ENCODE peak calls at places on chromosomes 5 and 9, in six cellular contexts. One of them, this sample, is unnamed.

GRCh38 chr5:92805446-92805845 is 775.6 kb downstream of the NR2F1-AS1 start:
- DNase-seq in SK-N-SH: no peak
- DNase-seq in K562: no peak
- DNase-seq in H1: no peak
- DNase-seq in HCT116: no peak
- DNase-seq in GM12878: no peak
- DNase-seq in this sample: no peak

GRCh38 chr9:125295642-125296041 is 34.0 kb downstream of the GAPVD1 start:
- DNase-seq in GM12878: no peak
- DNase-seq in HCT116: no peak
- DNase-seq in SK-N-SH: no peak
- DNase-seq in H1: no peak
- DNase-seq in K562: no peak
- DNase-seq in this sample: no peak

GRCh38 chr9:88922091-88922490 is 69.2 kb upstream of the S1PR3 start:
- DNase-seq in HCT116: no peak
- DNase-seq in GM12878: peak
- DNase-seq in SK-N-SH: no peak
- DNase-seq in K562: no peak
- DNase-seq in H1: no peak
- DNase-seq in this sample: no peak

GRCh38 chr9:124198948-124199347 is 58.8 kb upstream of the NEK6 start:
- DNase-seq in HCT116: no peak
- DNase-seq in H1: no peak
- DNase-seq in GM12878: no peak
- DNase-seq in SK-N-SH: no peak
- DNase-seq in K562: no peak
- DNase-seq in this sample: no peak

GRCh38 chr9:81665514-81665838 is 23.9 kb downstream of the TLE1 start:
- DNase-seq in H1: no peak
- DNase-seq in SK-N-SH: no peak
- DNase-seq in HCT116: no peak
- DNase-seq in GM12878: no peak
- DNase-seq in K562: no peak
- DNase-seq in this sample: no peak

GRCh38 chr5:87423755-87424154 is 11.0 kb upstream of the CCNH start:
- DNase-seq in K562: no peak
- DNase-seq in GM12878: no peak
- DNase-seq in SK-N-SH: no peak
- DNase-seq in HCT116: no peak
- DNase-seq in H1: no peak
- DNase-seq in this sample: no peak

GRCh38 chr9:33110686-33111085 is 34.2 kb upstream of the SMU1 start:
- DNase-seq in K562: no peak
- DNase-seq in SK-N-SH: no peak
- DNase-seq in HCT116: no peak
- DNase-seq in H1: no peak
- DNase-seq in GM12878: no peak
- DNase-seq in this sample: no peak

GRCh38 chr5:37792976-37793328 is 46.9 kb downstream of the GDNF start:
- DNase-seq in SK-N-SH: no peak
- DNase-seq in K562: no peak
- DNase-seq in GM12878: no peak
- DNase-seq in HCT116: no peak
- DNase-seq in H1: no peak
- DNase-seq in this sample: no peak

GRCh38 chr5:151924564-151925395 is at the start of gene GLRA1:
- DNase-seq in K562: peak
- DNase-seq in GM12878: no peak
- DNase-seq in SK-N-SH: peak
- DNase-seq in HCT116: no peak
- DNase-seq in H1: peak
- DNase-seq in this sample: peak

GRCh38 chr5:39186722-39187539 is 32.4 kb downstream of the FYB1 start:
- DNase-seq in HCT116: no peak
- DNase-seq in SK-N-SH: no peak
- DNase-seq in GM12878: no peak
- DNase-seq in H1: no peak
- DNase-seq in K562: no peak
- DNase-seq in this sample: no peak

GRCh38 chr5:178941361-178941760 is 363 bp downstream of the ZNF454 start:
- DNase-seq in GM12878: no peak
- DNase-seq in K562: no peak
- DNase-seq in SK-N-SH: no peak
- DNase-seq in HCT116: no peak
- DNase-seq in H1: no peak
- DNase-seq in this sample: no peak

GRCh38 chr9:72633966-72634365 is 112.6 kb downstream of the TMC1 start:
- DNase-seq in SK-N-SH: no peak
- DNase-seq in H1: no peak
- DNase-seq in HCT116: peak
- DNase-seq in GM12878: no peak
- DNase-seq in K562: no peak
- DNase-seq in this sample: no peak

GRCh38 chr5:50958852-50959457 is 292.5 kb downstream of the PARP8 start:
- DNase-seq in SK-N-SH: peak
- DNase-seq in GM12878: no peak
- DNase-seq in HCT116: peak
- DNase-seq in H1: no peak
- DNase-seq in K562: peak
- DNase-seq in this sample: peak

GRCh38 chr9:92722386-92723298 is 42.0 kb downstream of the BICD2 start:
- DNase-seq in HCT116: no peak
- DNase-seq in SK-N-SH: no peak
- DNase-seq in K562: no peak
- DNase-seq in GM12878: no peak
- DNase-seq in H1: no peak
- DNase-seq in this sample: no peak

GRCh38 chr5:151483176-151483575 is 35.8 kb downstream of the SLC36A1 start:
- DNase-seq in SK-N-SH: no peak
- DNase-seq in GM12878: no peak
- DNase-seq in K562: no peak
- DNase-seq in HCT116: no peak
- DNase-seq in H1: no peak
- DNase-seq in this sample: no peak

GRCh38 chr5:177455036-177455660 is 8.5 kb downstream of the PRR7 start:
- DNase-seq in K562: peak
- DNase-seq in GM12878: no peak
- DNase-seq in SK-N-SH: peak
- DNase-seq in H1: no peak
- DNase-seq in HCT116: peak
- DNase-seq in this sample: peak

GRCh38 chr5:119355636-119356383 is at the start of gene TNFAIP8:
- DNase-seq in HCT116: no peak
- DNase-seq in K562: no peak
- DNase-seq in SK-N-SH: peak
- DNase-seq in GM12878: no peak
- DNase-seq in H1: peak
- DNase-seq in this sample: peak

GRCh38 chr5:673140-673836 is 19.9 kb downstream of the TPPP start:
- DNase-seq in GM12878: no peak
- DNase-seq in H1: no peak
- DNase-seq in HCT116: no peak
- DNase-seq in SK-N-SH: peak
- DNase-seq in K562: no peak
- DNase-seq in this sample: no peak
- TF ChIP-seq JUND in GM12878: no peak
- TF ChIP-seq JUND in H1: no peak
- TF ChIP-seq JUND in HCT116: no peak
- TF ChIP-seq JUND in SK-N-SH: no peak
- TF ChIP-seq JUND in K562: no peak
- TF ChIP-seq JUND in this sample: no peak

GRCh38 chr9:18124760-18125159 is 349.2 kb upstream of the ADAMTSL1 start:
- DNase-seq in K562: no peak
- DNase-seq in H1: no peak
- DNase-seq in HCT116: no peak
- DNase-seq in GM12878: no peak
- DNase-seq in SK-N-SH: no peak
- DNase-seq in this sample: no peak

GRCh38 chr9:18129809-18130334 is 344.1 kb upstream of the ADAMTSL1 start:
- DNase-seq in HCT116: no peak
- DNase-seq in SK-N-SH: no peak
- DNase-seq in K562: no peak
- DNase-seq in H1: no peak
- DNase-seq in GM12878: no peak
- DNase-seq in this sample: no peak

GRCh38 chr9:18122156-18122555 is 351.8 kb upstream of the ADAMTSL1 start:
- DNase-seq in SK-N-SH: no peak
- DNase-seq in K562: no peak
- DNase-seq in HCT116: no peak
- DNase-seq in H1: no peak
- DNase-seq in GM12878: no peak
- DNase-seq in this sample: no peak

GRCh38 chr9:18126776-18127175 is 347.2 kb upstream of the ADAMTSL1 start:
- DNase-seq in H1: no peak
- DNase-seq in K562: no peak
- DNase-seq in SK-N-SH: no peak
- DNase-seq in GM12878: no peak
- DNase-seq in HCT116: no peak
- DNase-seq in this sample: no peak
- TF ChIP-seq JUND in H1: no peak
- TF ChIP-seq JUND in K562: no peak
- TF ChIP-seq JUND in SK-N-SH: no peak
- TF ChIP-seq JUND in GM12878: no peak
- TF ChIP-seq JUND in HCT116: no peak
- TF ChIP-seq JUND in this sample: no peak

GRCh38 chr5:89556215-89557009 is 673.4 kb upstream of the MEF2C start:
- DNase-seq in SK-N-SH: no peak
- DNase-seq in H1: no peak
- DNase-seq in K562: peak
- DNase-seq in HCT116: peak
- DNase-seq in GM12878: no peak
- DNase-seq in this sample: no peak
- TF ChIP-seq JUND in SK-N-SH: peak
- TF ChIP-seq JUND in H1: no peak
- TF ChIP-seq JUND in K562: peak
- TF ChIP-seq JUND in HCT116: peak
- TF ChIP-seq JUND in GM12878: no peak
- TF ChIP-seq JUND in this sample: no peak

DNA sequence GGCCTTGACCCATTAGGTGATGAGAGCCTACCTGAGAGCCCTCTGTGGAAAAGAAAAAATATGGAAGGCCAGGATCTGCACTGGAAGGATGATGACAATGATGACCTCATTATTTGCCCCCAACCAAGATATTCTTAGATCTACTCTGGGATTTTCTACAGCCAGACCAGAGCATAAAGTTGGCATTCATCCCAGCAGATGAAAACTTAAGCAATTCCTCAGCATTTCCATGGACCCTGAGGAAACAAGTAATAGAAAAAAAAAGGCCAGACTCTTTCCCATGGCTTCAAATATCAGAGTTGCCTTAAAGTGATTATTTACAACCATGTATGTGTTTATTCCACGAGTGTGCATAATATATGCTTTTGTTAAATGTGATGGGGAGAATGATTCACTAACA is 95.0 kb downstream of the ARRDC3 start:
- DNase-seq in K562: no peak
- DNase-seq in H1: no peak
- DNase-seq in HCT116: no peak
- DNase-seq in SK-N-SH: peak
- DNase-seq in GM12878: no peak
- DNase-seq in this sample: no peak
- TF ChIP-seq JUND in K562: no peak
- TF ChIP-seq JUND in H1: no peak
- TF ChIP-seq JUND in HCT116: no peak
- TF ChIP-seq JUND in SK-N-SH: peak
- TF ChIP-seq JUND in GM12878: no peak
- TF ChIP-seq JUND in this sample: no peak

GRCh38 chr9:21070171-21070571 is 7.6 kb downstream of the IFNB1 start:
- DNase-seq in H1: no peak
- DNase-seq in SK-N-SH: no peak
- DNase-seq in K562: no peak
- DNase-seq in GM12878: no peak
- DNase-seq in HCT116: peak
- DNase-seq in this sample: peak
- TF ChIP-seq JUND in H1: no peak
- TF ChIP-seq JUND in SK-N-SH: peak
- TF ChIP-seq JUND in K562: no peak
- TF ChIP-seq JUND in GM12878: no peak
- TF ChIP-seq JUND in HCT116: peak
- TF ChIP-seq JUND in this sample: no peak

GRCh38 chr9:1366300-1366699 is 316.1 kb downstream of the DMRT2 start:
- DNase-seq in SK-N-SH: no peak
- DNase-seq in HCT116: no peak
- DNase-seq in K562: no peak
- DNase-seq in H1: no peak
- DNase-seq in GM12878: no peak
- DNase-seq in this sample: no peak
- TF ChIP-seq JUND in SK-N-SH: no peak
- TF ChIP-seq JUND in HCT116: no peak
- TF ChIP-seq JUND in K562: no peak
- TF ChIP-seq JUND in H1: no peak
- TF ChIP-seq JUND in GM12878: no peak
- TF ChIP-seq JUND in this sample: no peak

GRCh38 chr9:68702493-68702892 is 2.5 kb upstream of the PIP5K1B start:
- DNase-seq in H1: no peak
- DNase-seq in K562: peak
- DNase-seq in SK-N-SH: no peak
- DNase-seq in HCT116: no peak
- DNase-seq in GM12878: no peak
- DNase-seq in this sample: no peak

GRCh38 chr9:68704498-68704803 is 589 bp upstream of the PIP5K1B start:
- DNase-seq in GM12878: no peak
- DNase-seq in SK-N-SH: no peak
- DNase-seq in K562: no peak
- DNase-seq in HCT116: no peak
- DNase-seq in H1: no peak
- DNase-seq in this sample: no peak

GRCh38 chr9:68705636-68706578 is 867 bp downstream of the PIP5K1B start:
- DNase-seq in HCT116: no peak
- DNase-seq in GM12878: no peak
- DNase-seq in K562: peak
- DNase-seq in H1: no peak
- DNase-seq in SK-N-SH: peak
- DNase-seq in this sample: no peak

GRCh38 chr9:68704804-68705635 is at the start of gene PIP5K1B:
- DNase-seq in GM12878: no peak
- DNase-seq in K562: peak
- DNase-seq in H1: no peak
- DNase-seq in SK-N-SH: peak
- DNase-seq in HCT116: no peak
- DNase-seq in this sample: peak

GRCh38 chr9:68703672-68704071 is 1.4 kb upstream of the PIP5K1B start:
- DNase-seq in H1: no peak
- DNase-seq in HCT116: no peak
- DNase-seq in GM12878: no peak
- DNase-seq in SK-N-SH: no peak
- DNase-seq in K562: no peak
- DNase-seq in this sample: no peak
- TF ChIP-seq JUND in H1: no peak
- TF ChIP-seq JUND in HCT116: no peak
- TF ChIP-seq JUND in GM12878: no peak
- TF ChIP-seq JUND in SK-N-SH: no peak
- TF ChIP-seq JUND in K562: no peak
- TF ChIP-seq JUND in this sample: no peak

DNA sequence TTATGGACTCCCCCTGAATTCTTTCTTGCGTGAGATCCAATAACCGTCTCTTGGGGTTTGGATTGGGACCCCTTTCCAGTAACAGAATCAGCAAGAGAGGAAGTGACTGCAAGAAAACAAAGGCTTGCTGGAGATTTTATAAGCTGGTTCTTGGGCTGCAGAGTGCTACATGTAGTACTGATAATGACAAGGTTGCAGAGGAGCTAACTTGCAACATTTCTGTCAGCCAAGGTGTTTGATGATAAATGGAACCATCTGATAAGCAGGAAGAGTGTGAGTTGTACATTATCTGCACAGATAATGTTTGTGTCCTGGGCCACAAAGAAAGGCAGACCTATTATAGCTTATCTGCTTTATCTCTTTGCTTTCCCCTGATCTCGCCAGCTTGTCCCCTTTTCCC is 37.1 kb downstream of the DNAJB5 start:
- DNase-seq in H1: no peak
- DNase-seq in GM12878: no peak
- DNase-seq in SK-N-SH: no peak
- DNase-seq in K562: peak
- DNase-seq in HCT116: no peak
- DNase-seq in this sample: no peak
- TF ChIP-seq JUND in H1: no peak
- TF ChIP-seq JUND in GM12878: no peak
- TF ChIP-seq JUND in SK-N-SH: no peak
- TF ChIP-seq JUND in K562: no peak
- TF ChIP-seq JUND in HCT116: no peak
- TF ChIP-seq JUND in this sample: no peak